ENCODE peak calls at places on chromosomes 12 and 14, in nine cellular contexts. One of them, this sample, is unnamed.

GRCh38 chr12:14059538-14059937 is 78.1 kb upstream of the GRIN2B start:
- ATAC-seq in activated CD8-positive, alpha-beta T cell treated with anti-CD3 and anti-CD28 coated beads for 36 hours: no peak
- ATAC-seq in upper lobe of right lung: no peak
- ATAC-seq in activated T-cell treated with anti-CD3 and anti-CD28 coated beads, Interleukin-2, amount 50 U/mL, for 4 hours: no peak
- ATAC-seq in stimulated activated memory B cell treated with anti-CD40 and anti-IgM and Interleukin-4, amounts not matched to agents 10 μg/mL and 1 μg/mL and 100 μg/mL, for 72 hours: no peak
- ATAC-seq in aorta: no peak
- ATAC-seq in naive thymus-derived CD8-positive, alpha-beta T cell: no peak
- ATAC-seq in left cardiac atrium: no peak
- ATAC-seq in gastroesophageal sphincter: no peak
- ATAC-seq in this sample: no peak

GRCh38 chr14:34379809-34380147 is 82.3 kb downstream of the SPTSSA start:
- ATAC-seq in activated CD8-positive, alpha-beta T cell treated with anti-CD3 and anti-CD28 coated beads for 36 hours: no peak
- ATAC-seq in upper lobe of right lung: no peak
- ATAC-seq in activated T-cell treated with anti-CD3 and anti-CD28 coated beads, Interleukin-2, amount 50 U/mL, for 4 hours: no peak
- ATAC-seq in stimulated activated memory B cell treated with anti-CD40 and anti-IgM and Interleukin-4, amounts not matched to agents 10 μg/mL and 1 μg/mL and 100 μg/mL, for 72 hours: no peak
- ATAC-seq in aorta: no peak
- ATAC-seq in naive thymus-derived CD8-positive, alpha-beta T cell: no peak
- ATAC-seq in left cardiac atrium: no peak
- ATAC-seq in gastroesophageal sphincter: no peak
- ATAC-seq in this sample: no peak

GRCh38 chr12:18644564-18644963 is 93.2 kb downstream of the PLCZ1 start:
- ATAC-seq in activated CD8-positive, alpha-beta T cell treated with anti-CD3 and anti-CD28 coated beads for 36 hours: no peak
- ATAC-seq in upper lobe of right lung: no peak
- ATAC-seq in activated T-cell treated with anti-CD3 and anti-CD28 coated beads, Interleukin-2, amount 50 U/mL, for 4 hours: no peak
- ATAC-seq in stimulated activated memory B cell treated with anti-CD40 and anti-IgM and Interleukin-4, amounts not matched to agents 10 μg/mL and 1 μg/mL and 100 μg/mL, for 72 hours: no peak
- ATAC-seq in aorta: no peak
- ATAC-seq in naive thymus-derived CD8-positive, alpha-beta T cell: no peak
- ATAC-seq in left cardiac atrium: no peak
- ATAC-seq in gastroesophageal sphincter: no peak
- ATAC-seq in this sample: no peak

GRCh38 chr14:52873694-52874093 is 77.2 kb downstream of the FERMT2 start:
- ATAC-seq in activated CD8-positive, alpha-beta T cell treated with anti-CD3 and anti-CD28 coated beads for 36 hours: no peak
- ATAC-seq in upper lobe of right lung: peak
- ATAC-seq in activated T-cell treated with anti-CD3 and anti-CD28 coated beads, Interleukin-2, amount 50 U/mL, for 4 hours: no peak
- ATAC-seq in stimulated activated memory B cell treated with anti-CD40 and anti-IgM and Interleukin-4, amounts not matched to agents 10 μg/mL and 1 μg/mL and 100 μg/mL, for 72 hours: no peak
- ATAC-seq in aorta: peak
- ATAC-seq in naive thymus-derived CD8-positive, alpha-beta T cell: no peak
- ATAC-seq in left cardiac atrium: peak
- ATAC-seq in gastroesophageal sphincter: peak
- ATAC-seq in this sample: no peak

GRCh38 chr12:111841236-111841749 is 735 bp upstream of the MAPKAPK5 start:
- ATAC-seq in activated CD8-positive, alpha-beta T cell treated with anti-CD3 and anti-CD28 coated beads for 36 hours: peak
- ATAC-seq in upper lobe of right lung: no peak
- ATAC-seq in activated T-cell treated with anti-CD3 and anti-CD28 coated beads, Interleukin-2, amount 50 U/mL, for 4 hours: peak
- ATAC-seq in stimulated activated memory B cell treated with anti-CD40 and anti-IgM and Interleukin-4, amounts not matched to agents 10 μg/mL and 1 μg/mL and 100 μg/mL, for 72 hours: no peak
- ATAC-seq in aorta: peak
- ATAC-seq in naive thymus-derived CD8-positive, alpha-beta T cell: no peak
- ATAC-seq in left cardiac atrium: no peak
- ATAC-seq in gastroesophageal sphincter: peak
- ATAC-seq in this sample: no peak

GRCh38 chr14:97977711-97978261 is 1180.6 kb downstream of the VRK1 start:
- ATAC-seq in activated CD8-positive, alpha-beta T cell treated with anti-CD3 and anti-CD28 coated beads for 36 hours: peak
- ATAC-seq in upper lobe of right lung: peak
- ATAC-seq in activated T-cell treated with anti-CD3 and anti-CD28 coated beads, Interleukin-2, amount 50 U/mL, for 4 hours: peak
- ATAC-seq in stimulated activated memory B cell treated with anti-CD40 and anti-IgM and Interleukin-4, amounts not matched to agents 10 μg/mL and 1 μg/mL and 100 μg/mL, for 72 hours: no peak
- ATAC-seq in aorta: peak
- ATAC-seq in naive thymus-derived CD8-positive, alpha-beta T cell: peak
- ATAC-seq in left cardiac atrium: peak
- ATAC-seq in gastroesophageal sphincter: peak
- ATAC-seq in this sample: peak

GRCh38 chr12:19194963-19195362 is 65.4 kb downstream of the PLEKHA5 start:
- ATAC-seq in activated CD8-positive, alpha-beta T cell treated with anti-CD3 and anti-CD28 coated beads for 36 hours: no peak
- ATAC-seq in upper lobe of right lung: no peak
- ATAC-seq in activated T-cell treated with anti-CD3 and anti-CD28 coated beads, Interleukin-2, amount 50 U/mL, for 4 hours: no peak
- ATAC-seq in stimulated activated memory B cell treated with anti-CD40 and anti-IgM and Interleukin-4, amounts not matched to agents 10 μg/mL and 1 μg/mL and 100 μg/mL, for 72 hours: no peak
- ATAC-seq in aorta: no peak
- ATAC-seq in naive thymus-derived CD8-positive, alpha-beta T cell: no peak
- ATAC-seq in left cardiac atrium: no peak
- ATAC-seq in gastroesophageal sphincter: no peak
- ATAC-seq in this sample: no peak

GRCh38 chr14:105817971-105818711 is 291.8 kb downstream of the TMEM121 start:
- ATAC-seq in activated CD8-positive, alpha-beta T cell treated with anti-CD3 and anti-CD28 coated beads for 36 hours: no peak
- ATAC-seq in upper lobe of right lung: peak
- ATAC-seq in activated T-cell treated with anti-CD3 and anti-CD28 coated beads, Interleukin-2, amount 50 U/mL, for 4 hours: no peak
- ATAC-seq in stimulated activated memory B cell treated with anti-CD40 and anti-IgM and Interleukin-4, amounts not matched to agents 10 μg/mL and 1 μg/mL and 100 μg/mL, for 72 hours: peak
- ATAC-seq in aorta: no peak
- ATAC-seq in naive thymus-derived CD8-positive, alpha-beta T cell: no peak
- ATAC-seq in left cardiac atrium: no peak
- ATAC-seq in gastroesophageal sphincter: no peak
- ATAC-seq in this sample: peak

GRCh38 chr12:128269108-128269713 is 2.2 kb downstream of the TMEM132C start:
- ATAC-seq in activated CD8-positive, alpha-beta T cell treated with anti-CD3 and anti-CD28 coated beads for 36 hours: no peak
- ATAC-seq in upper lobe of right lung: peak
- ATAC-seq in activated T-cell treated with anti-CD3 and anti-CD28 coated beads, Interleukin-2, amount 50 U/mL, for 4 hours: no peak
- ATAC-seq in stimulated activated memory B cell treated with anti-CD40 and anti-IgM and Interleukin-4, amounts not matched to agents 10 μg/mL and 1 μg/mL and 100 μg/mL, for 72 hours: no peak
- ATAC-seq in aorta: no peak
- ATAC-seq in naive thymus-derived CD8-positive, alpha-beta T cell: no peak
- ATAC-seq in left cardiac atrium: peak
- ATAC-seq in gastroesophageal sphincter: peak
- ATAC-seq in this sample: no peak

GRCh38 chr12:110065540-110065939 is 17.2 kb upstream of the C12orf76 start:
- ATAC-seq in activated CD8-positive, alpha-beta T cell treated with anti-CD3 and anti-CD28 coated beads for 36 hours: peak
- ATAC-seq in upper lobe of right lung: no peak
- ATAC-seq in activated T-cell treated with anti-CD3 and anti-CD28 coated beads, Interleukin-2, amount 50 U/mL, for 4 hours: peak
- ATAC-seq in stimulated activated memory B cell treated with anti-CD40 and anti-IgM and Interleukin-4, amounts not matched to agents 10 μg/mL and 1 μg/mL and 100 μg/mL, for 72 hours: peak
- ATAC-seq in aorta: no peak
- ATAC-seq in naive thymus-derived CD8-positive, alpha-beta T cell: no peak
- ATAC-seq in left cardiac atrium: no peak
- ATAC-seq in gastroesophageal sphincter: no peak
- ATAC-seq in this sample: peak

GRCh38 chr14:96256420-96256819 is 410 bp downstream of the BDKRB1 start:
- ATAC-seq in activated CD8-positive, alpha-beta T cell treated with anti-CD3 and anti-CD28 coated beads for 36 hours: no peak
- ATAC-seq in upper lobe of right lung: no peak
- ATAC-seq in activated T-cell treated with anti-CD3 and anti-CD28 coated beads, Interleukin-2, amount 50 U/mL, for 4 hours: no peak
- ATAC-seq in stimulated activated memory B cell treated with anti-CD40 and anti-IgM and Interleukin-4, amounts not matched to agents 10 μg/mL and 1 μg/mL and 100 μg/mL, for 72 hours: no peak
- ATAC-seq in aorta: no peak
- ATAC-seq in naive thymus-derived CD8-positive, alpha-beta T cell: no peak
- ATAC-seq in left cardiac atrium: no peak
- ATAC-seq in gastroesophageal sphincter: peak
- ATAC-seq in this sample: no peak

GRCh38 chr14:74920281-74920680 is 2.8 kb downstream of the RPS6KL1 start:
- ATAC-seq in activated CD8-positive, alpha-beta T cell treated with anti-CD3 and anti-CD28 coated beads for 36 hours: no peak
- ATAC-seq in upper lobe of right lung: no peak
- ATAC-seq in activated T-cell treated with anti-CD3 and anti-CD28 coated beads, Interleukin-2, amount 50 U/mL, for 4 hours: no peak
- ATAC-seq in stimulated activated memory B cell treated with anti-CD40 and anti-IgM and Interleukin-4, amounts not matched to agents 10 μg/mL and 1 μg/mL and 100 μg/mL, for 72 hours: no peak
- ATAC-seq in aorta: no peak
- ATAC-seq in naive thymus-derived CD8-positive, alpha-beta T cell: no peak
- ATAC-seq in left cardiac atrium: no peak
- ATAC-seq in gastroesophageal sphincter: no peak
- ATAC-seq in this sample: no peak

GRCh38 chr12:95182868-95183415 is 34.3 kb downstream of the FGD6 start:
- ATAC-seq in activated CD8-positive, alpha-beta T cell treated with anti-CD3 and anti-CD28 coated beads for 36 hours: peak
- ATAC-seq in upper lobe of right lung: peak
- ATAC-seq in activated T-cell treated with anti-CD3 and anti-CD28 coated beads, Interleukin-2, amount 50 U/mL, for 4 hours: no peak
- ATAC-seq in stimulated activated memory B cell treated with anti-CD40 and anti-IgM and Interleukin-4, amounts not matched to agents 10 μg/mL and 1 μg/mL and 100 μg/mL, for 72 hours: peak
- ATAC-seq in aorta: no peak
- ATAC-seq in naive thymus-derived CD8-positive, alpha-beta T cell: no peak
- ATAC-seq in left cardiac atrium: no peak
- ATAC-seq in gastroesophageal sphincter: peak
- ATAC-seq in this sample: peak

GRCh38 chr14:95222151-95222631 is 64.9 kb upstream of the DICER1 start:
- ATAC-seq in activated CD8-positive, alpha-beta T cell treated with anti-CD3 and anti-CD28 coated beads for 36 hours: no peak
- ATAC-seq in upper lobe of right lung: peak
- ATAC-seq in activated T-cell treated with anti-CD3 and anti-CD28 coated beads, Interleukin-2, amount 50 U/mL, for 4 hours: no peak
- ATAC-seq in stimulated activated memory B cell treated with anti-CD40 and anti-IgM and Interleukin-4, amounts not matched to agents 10 μg/mL and 1 μg/mL and 100 μg/mL, for 72 hours: no peak
- ATAC-seq in aorta: no peak
- ATAC-seq in naive thymus-derived CD8-positive, alpha-beta T cell: no peak
- ATAC-seq in left cardiac atrium: no peak
- ATAC-seq in gastroesophageal sphincter: no peak
- ATAC-seq in this sample: no peak

GRCh38 chr12:120413901-120414695 is 23.8 kb upstream of the COX6A1 start:
- ATAC-seq in activated CD8-positive, alpha-beta T cell treated with anti-CD3 and anti-CD28 coated beads for 36 hours: no peak
- ATAC-seq in upper lobe of right lung: peak
- ATAC-seq in activated T-cell treated with anti-CD3 and anti-CD28 coated beads, Interleukin-2, amount 50 U/mL, for 4 hours: no peak
- ATAC-seq in stimulated activated memory B cell treated with anti-CD40 and anti-IgM and Interleukin-4, amounts not matched to agents 10 μg/mL and 1 μg/mL and 100 μg/mL, for 72 hours: no peak
- ATAC-seq in aorta: no peak
- ATAC-seq in naive thymus-derived CD8-positive, alpha-beta T cell: no peak
- ATAC-seq in left cardiac atrium: peak
- ATAC-seq in gastroesophageal sphincter: no peak
- ATAC-seq in this sample: no peak

GRCh38 chr12:84912191-84913142 is at the start of gene SLC6A15:
- ATAC-seq in activated CD8-positive, alpha-beta T cell treated with anti-CD3 and anti-CD28 coated beads for 36 hours: no peak
- ATAC-seq in upper lobe of right lung: peak
- ATAC-seq in activated T-cell treated with anti-CD3 and anti-CD28 coated beads, Interleukin-2, amount 50 U/mL, for 4 hours: peak
- ATAC-seq in stimulated activated memory B cell treated with anti-CD40 and anti-IgM and Interleukin-4, amounts not matched to agents 10 μg/mL and 1 μg/mL and 100 μg/mL, for 72 hours: peak
- ATAC-seq in aorta: peak
- ATAC-seq in naive thymus-derived CD8-positive, alpha-beta T cell: peak
- ATAC-seq in left cardiac atrium: peak
- ATAC-seq in gastroesophageal sphincter: peak
- ATAC-seq in this sample: no peak

GRCh38 chr14:53378142-53378541 is 225.0 kb upstream of the DDHD1 start:
- ATAC-seq in activated CD8-positive, alpha-beta T cell treated with anti-CD3 and anti-CD28 coated beads for 36 hours: no peak
- ATAC-seq in upper lobe of right lung: no peak
- ATAC-seq in activated T-cell treated with anti-CD3 and anti-CD28 coated beads, Interleukin-2, amount 50 U/mL, for 4 hours: no peak
- ATAC-seq in stimulated activated memory B cell treated with anti-CD40 and anti-IgM and Interleukin-4, amounts not matched to agents 10 μg/mL and 1 μg/mL and 100 μg/mL, for 72 hours: no peak
- ATAC-seq in aorta: no peak
- ATAC-seq in naive thymus-derived CD8-positive, alpha-beta T cell: no peak
- ATAC-seq in left cardiac atrium: no peak
- ATAC-seq in gastroesophageal sphincter: no peak
- ATAC-seq in this sample: no peak

GRCh38 chr14:85921241-85921640 is 391.3 kb downstream of the FLRT2 start:
- ATAC-seq in activated CD8-positive, alpha-beta T cell treated with anti-CD3 and anti-CD28 coated beads for 36 hours: no peak
- ATAC-seq in upper lobe of right lung: no peak
- ATAC-seq in activated T-cell treated with anti-CD3 and anti-CD28 coated beads, Interleukin-2, amount 50 U/mL, for 4 hours: no peak
- ATAC-seq in stimulated activated memory B cell treated with anti-CD40 and anti-IgM and Interleukin-4, amounts not matched to agents 10 μg/mL and 1 μg/mL and 100 μg/mL, for 72 hours: no peak
- ATAC-seq in aorta: no peak
- ATAC-seq in naive thymus-derived CD8-positive, alpha-beta T cell: no peak
- ATAC-seq in left cardiac atrium: no peak
- ATAC-seq in gastroesophageal sphincter: no peak
- ATAC-seq in this sample: no peak

GRCh38 chr14:101915871-101916815 is 48.2 kb upstream of the DYNC1H1 start:
- ATAC-seq in activated CD8-positive, alpha-beta T cell treated with anti-CD3 and anti-CD28 coated beads for 36 hours: peak
- ATAC-seq in upper lobe of right lung: peak
- ATAC-seq in activated T-cell treated with anti-CD3 and anti-CD28 coated beads, Interleukin-2, amount 50 U/mL, for 4 hours: no peak
- ATAC-seq in stimulated activated memory B cell treated with anti-CD40 and anti-IgM and Interleukin-4, amounts not matched to agents 10 μg/mL and 1 μg/mL and 100 μg/mL, for 72 hours: no peak
- ATAC-seq in aorta: peak
- ATAC-seq in naive thymus-derived CD8-positive, alpha-beta T cell: no peak
- ATAC-seq in left cardiac atrium: peak
- ATAC-seq in gastroesophageal sphincter: no peak
- ATAC-seq in this sample: no peak

GRCh38 chr12:49790741-49791140 is 37.5 kb downstream of the NCKAP5L start:
- ATAC-seq in activated CD8-positive, alpha-beta T cell treated with anti-CD3 and anti-CD28 coated beads for 36 hours: no peak
- ATAC-seq in upper lobe of right lung: no peak
- ATAC-seq in activated T-cell treated with anti-CD3 and anti-CD28 coated beads, Interleukin-2, amount 50 U/mL, for 4 hours: no peak
- ATAC-seq in stimulated activated memory B cell treated with anti-CD40 and anti-IgM and Interleukin-4, amounts not matched to agents 10 μg/mL and 1 μg/mL and 100 μg/mL, for 72 hours: no peak
- ATAC-seq in aorta: no peak
- ATAC-seq in naive thymus-derived CD8-positive, alpha-beta T cell: no peak
- ATAC-seq in left cardiac atrium: no peak
- ATAC-seq in gastroesophageal sphincter: no peak
- ATAC-seq in this sample: no peak

GRCh38 chr12:122672515-122672914 is 30.6 kb downstream of the HCAR2 start:
- ATAC-seq in activated CD8-positive, alpha-beta T cell treated with anti-CD3 and anti-CD28 coated beads for 36 hours: no peak
- ATAC-seq in upper lobe of right lung: no peak
- ATAC-seq in activated T-cell treated with anti-CD3 and anti-CD28 coated beads, Interleukin-2, amount 50 U/mL, for 4 hours: no peak
- ATAC-seq in stimulated activated memory B cell treated with anti-CD40 and anti-IgM and Interleukin-4, amounts not matched to agents 10 μg/mL and 1 μg/mL and 100 μg/mL, for 72 hours: no peak
- ATAC-seq in aorta: no peak
- ATAC-seq in naive thymus-derived CD8-positive, alpha-beta T cell: no peak
- ATAC-seq in left cardiac atrium: no peak
- ATAC-seq in gastroesophageal sphincter: no peak
- ATAC-seq in this sample: no peak

GRCh38 chr14:102772781-102773570 is 4.3 kb upstream of the TRAF3 start:
- ATAC-seq in activated CD8-positive, alpha-beta T cell treated with anti-CD3 and anti-CD28 coated beads for 36 hours: no peak
- ATAC-seq in upper lobe of right lung: no peak
- ATAC-seq in activated T-cell treated with anti-CD3 and anti-CD28 coated beads, Interleukin-2, amount 50 U/mL, for 4 hours: no peak
- ATAC-seq in stimulated activated memory B cell treated with anti-CD40 and anti-IgM and Interleukin-4, amounts not matched to agents 10 μg/mL and 1 μg/mL and 100 μg/mL, for 72 hours: no peak
- ATAC-seq in aorta: no peak
- ATAC-seq in naive thymus-derived CD8-positive, alpha-beta T cell: no peak
- ATAC-seq in left cardiac atrium: no peak
- ATAC-seq in gastroesophageal sphincter: no peak
- ATAC-seq in this sample: no peak

GRCh38 chr12:107512391-107512790 is 173.2 kb upstream of the PWP1 start:
- ATAC-seq in activated CD8-positive, alpha-beta T cell treated with anti-CD3 and anti-CD28 coated beads for 36 hours: no peak
- ATAC-seq in upper lobe of right lung: peak
- ATAC-seq in activated T-cell treated with anti-CD3 and anti-CD28 coated beads, Interleukin-2, amount 50 U/mL, for 4 hours: no peak
- ATAC-seq in stimulated activated memory B cell treated with anti-CD40 and anti-IgM and Interleukin-4, amounts not matched to agents 10 μg/mL and 1 μg/mL and 100 μg/mL, for 72 hours: no peak
- ATAC-seq in aorta: no peak
- ATAC-seq in naive thymus-derived CD8-positive, alpha-beta T cell: no peak
- ATAC-seq in left cardiac atrium: no peak
- ATAC-seq in gastroesophageal sphincter: no peak
- ATAC-seq in this sample: no peak

GRCh38 chr14:104475802-104476201 is 103.8 kb upstream of the C14orf180 start:
- ATAC-seq in activated CD8-positive, alpha-beta T cell treated with anti-CD3 and anti-CD28 coated beads for 36 hours: no peak
- ATAC-seq in upper lobe of right lung: no peak
- ATAC-seq in activated T-cell treated with anti-CD3 and anti-CD28 coated beads, Interleukin-2, amount 50 U/mL, for 4 hours: no peak
- ATAC-seq in stimulated activated memory B cell treated with anti-CD40 and anti-IgM and Interleukin-4, amounts not matched to agents 10 μg/mL and 1 μg/mL and 100 μg/mL, for 72 hours: no peak
- ATAC-seq in aorta: no peak
- ATAC-seq in naive thymus-derived CD8-positive, alpha-beta T cell: no peak
- ATAC-seq in left cardiac atrium: no peak
- ATAC-seq in gastroesophageal sphincter: no peak
- ATAC-seq in this sample: no peak

This sample was measured in activated CD4-positive, CD25-positive, alpha-beta regulatory T cell treated with anti-CD3 and anti-CD28 coated beads, Interleukin-2, amount 50 U/mL, for 24 hours.